ENCODE peak calls at places on chromosomes 12 and 14, in five cellular contexts. R is effector CD4-positive, alpha-beta T cell; O is NCI-H1105; U is COR-L47; B is stimulated activated CD8-positive, alpha-beta memory T cell treated with anti-CD3 and anti-CD28 coated beads, Interleukin-15, amount 100 ng/mL, for 24 hours. K is an unnamed sample.

GRCh38 chr12:63804746-63805145 is 25.0 kb downstream of the RXYLT1 start:
- DNase-seq in U (no peak), R (no peak), B (no peak), O (no peak), K (no peak)

GRCh38 chr14:49975286-49975685 is 82.4 kb downstream of the ARF6 start:
- DNase-seq in O (no peak), R (no peak), B (no peak), U (no peak), K (no peak)

GRCh38 chr12:48917857-48918537 is 7.3 kb downstream of the FKBP11 start:
- DNase-seq in O (no peak), B (no peak), U (no peak), R (peak), K (no peak)

GRCh38 chr12:54262403-54262925 is 17.5 kb downstream of the CBX5 start:
- DNase-seq in B (no peak), U (no peak), O (no peak), R (no peak), K (no peak)

GRCh38 chr14:51368721-51369163 is 128.7 kb downstream of the TMX1 start:
- DNase-seq in O (no peak), B (no peak), R (no peak), U (no peak), K (no peak)

GRCh38 chr14:30443368-30444007 is 115.5 kb upstream of the G2E3 start:
- DNase-seq in B (no peak), O (peak), R (no peak), U (peak), K (no peak)

GRCh38 chr14:29166507-29166906 is 399.9 kb downstream of the FOXG1 start:
- DNase-seq in U (no peak), R (no peak), O (no peak), B (no peak), K (no peak)

GRCh38 chr14:51792819-51793218 is 67.6 kb upstream of the GNG2 start:
- DNase-seq in R (no peak), B (no peak), U (no peak), O (no peak), K (no peak)

GRCh38 chr14:91303091-91303923 is 58.8 kb upstream of the GPR68 start:
- DNase-seq in U (peak), O (no peak), R (peak), B (no peak), K (no peak)

GRCh38 chr14:71651228-71651627 is 281.0 kb upstream of the RGS6 start:
- DNase-seq in B (no peak), R (no peak), U (no peak), O (no peak), K (no peak)

GRCh38 chr12:45130881-45131281 is 80.0 kb upstream of the DBX2 start:
- DNase-seq in R (no peak), B (no peak), U (peak), O (peak), K (no peak)

GRCh38 chr12:114274131-114274530 is 131.8 kb downstream of the TBX5 start:
- DNase-seq in O (peak), B (no peak), R (no peak), U (no peak), K (no peak)

GRCh38 chr12:129544716-129545115 is 359.1 kb downstream of the TMEM132D start:
- DNase-seq in R (no peak), B (no peak), O (no peak), U (no peak), K (no peak)

GRCh38 chr12:110844551-110845395 is 2.0 kb upstream of the CCDC63 start:
- DNase-seq in R (no peak), O (no peak), B (no peak), U (no peak), K (no peak)

GRCh38 chr14:71932229-71932951 is at the start of gene RGS6:
- DNase-seq in B (no peak), U (peak), O (peak), R (no peak), K (no peak)

GRCh38 chr12:110149104-110149660 is 25.0 kb downstream of the IFT81 start:
- DNase-seq in U (no peak), R (no peak), B (no peak), O (no peak), K (no peak)

GRCh38 chr12:11765421-11765816 is 115.9 kb downstream of the ETV6 start:
- DNase-seq in R (no peak), U (no peak), B (no peak), O (no peak), K (no peak)

GRCh38 chr12:52867636-52868035 is 18.8 kb upstream of the KRT78 start:
- DNase-seq in R (no peak), B (no peak), U (no peak), O (no peak), K (peak)

K was measured in CD14-positive monocyte.